ENCODE peak calls at places on chromosomes 16 and 17, in ten cellular contexts. One of them, this sample, is unnamed.

GRCh38 chr16:4380131-4381063 is 8.7 kb downstream of the VASN start:
- DNase-seq in activated naive CD4-positive, alpha-beta T cell: no peak
- DNase-seq in lung: no peak
- DNase-seq in NK-92 treated with Interleukin-12 subunit alpha and Interleukin-12 subunit beta, amount 100 ng/mL, for 24 hours: no peak
- DNase-seq in NCI-H446 treated with DMSO at 0.1 percent for 48 hours: no peak
- DNase-seq in HTR-8/SVneo: no peak
- DNase-seq in NCI-H2171: no peak
- DNase-seq in heart left ventricle: no peak
- DNase-seq in GM04503: no peak
- DNase-seq in stimulated activated CD4-positive, alpha-beta T cell treated with anti-CD3 and anti-CD28 coated beads, TNF-alpha, amount 100 ng/mL, for 4 hours: no peak
- DNase-seq in this sample: no peak

GRCh38 chr16:29877266-29877961 is 14.4 kb upstream of the CDIPT start:
- DNase-seq in NCI-H2171: no peak
- DNase-seq in HTR-8/SVneo: no peak
- DNase-seq in heart left ventricle: no peak
- DNase-seq in stimulated activated CD4-positive, alpha-beta T cell treated with anti-CD3 and anti-CD28 coated beads, TNF-alpha, amount 100 ng/mL, for 4 hours: no peak
- DNase-seq in NK-92 treated with Interleukin-12 subunit alpha and Interleukin-12 subunit beta, amount 100 ng/mL, for 24 hours: no peak
- DNase-seq in lung: peak
- DNase-seq in GM04503: no peak
- DNase-seq in activated naive CD4-positive, alpha-beta T cell: no peak
- DNase-seq in NCI-H446 treated with DMSO at 0.1 percent for 48 hours: no peak
- DNase-seq in this sample: peak

GRCh38 chr17:27438631-27439030 is 17.6 kb upstream of the KSR1 start:
- DNase-seq in heart left ventricle: no peak
- DNase-seq in lung: no peak
- DNase-seq in NCI-H2171: no peak
- DNase-seq in NK-92 treated with Interleukin-12 subunit alpha and Interleukin-12 subunit beta, amount 100 ng/mL, for 24 hours: no peak
- DNase-seq in NCI-H446 treated with DMSO at 0.1 percent for 48 hours: no peak
- DNase-seq in GM04503: no peak
- DNase-seq in HTR-8/SVneo: no peak
- DNase-seq in activated naive CD4-positive, alpha-beta T cell: no peak
- DNase-seq in stimulated activated CD4-positive, alpha-beta T cell treated with anti-CD3 and anti-CD28 coated beads, TNF-alpha, amount 100 ng/mL, for 4 hours: no peak
- DNase-seq in this sample: no peak

GRCh38 chr17:7263801-7264078 is 1.5 kb upstream of the CLDN7 start:
- DNase-seq in GM04503: no peak
- DNase-seq in heart left ventricle: no peak
- DNase-seq in activated naive CD4-positive, alpha-beta T cell: no peak
- DNase-seq in NCI-H446 treated with DMSO at 0.1 percent for 48 hours: no peak
- DNase-seq in NK-92 treated with Interleukin-12 subunit alpha and Interleukin-12 subunit beta, amount 100 ng/mL, for 24 hours: no peak
- DNase-seq in HTR-8/SVneo: no peak
- DNase-seq in lung: no peak
- DNase-seq in NCI-H2171: no peak
- DNase-seq in stimulated activated CD4-positive, alpha-beta T cell treated with anti-CD3 and anti-CD28 coated beads, TNF-alpha, amount 100 ng/mL, for 4 hours: no peak
- DNase-seq in this sample: no peak

GRCh38 chr16:82655315-82655714 is 28.5 kb downstream of the CDH13 start:
- DNase-seq in GM04503: peak
- DNase-seq in activated naive CD4-positive, alpha-beta T cell: peak
- DNase-seq in NCI-H446 treated with DMSO at 0.1 percent for 48 hours: no peak
- DNase-seq in heart left ventricle: peak
- DNase-seq in NK-92 treated with Interleukin-12 subunit alpha and Interleukin-12 subunit beta, amount 100 ng/mL, for 24 hours: peak
- DNase-seq in stimulated activated CD4-positive, alpha-beta T cell treated with anti-CD3 and anti-CD28 coated beads, TNF-alpha, amount 100 ng/mL, for 4 hours: no peak
- DNase-seq in lung: no peak
- DNase-seq in NCI-H2171: no peak
- DNase-seq in HTR-8/SVneo: peak
- DNase-seq in this sample: no peak

GRCh38 chr16:27985981-27986380 is 77.5 kb downstream of the GSG1L start:
- DNase-seq in NK-92 treated with Interleukin-12 subunit alpha and Interleukin-12 subunit beta, amount 100 ng/mL, for 24 hours: no peak
- DNase-seq in activated naive CD4-positive, alpha-beta T cell: no peak
- DNase-seq in NCI-H2171: no peak
- DNase-seq in GM04503: no peak
- DNase-seq in lung: no peak
- DNase-seq in heart left ventricle: no peak
- DNase-seq in NCI-H446 treated with DMSO at 0.1 percent for 48 hours: no peak
- DNase-seq in stimulated activated CD4-positive, alpha-beta T cell treated with anti-CD3 and anti-CD28 coated beads, TNF-alpha, amount 100 ng/mL, for 4 hours: no peak
- DNase-seq in HTR-8/SVneo: no peak
- DNase-seq in this sample: no peak

GRCh38 chr16:58222532-58223316 is 24.8 kb upstream of the CSNK2A2 start:
- DNase-seq in HTR-8/SVneo: peak
- DNase-seq in lung: no peak
- DNase-seq in stimulated activated CD4-positive, alpha-beta T cell treated with anti-CD3 and anti-CD28 coated beads, TNF-alpha, amount 100 ng/mL, for 4 hours: no peak
- DNase-seq in activated naive CD4-positive, alpha-beta T cell: no peak
- DNase-seq in GM04503: no peak
- DNase-seq in heart left ventricle: peak
- DNase-seq in NCI-H2171: no peak
- DNase-seq in NK-92 treated with Interleukin-12 subunit alpha and Interleukin-12 subunit beta, amount 100 ng/mL, for 24 hours: no peak
- DNase-seq in NCI-H446 treated with DMSO at 0.1 percent for 48 hours: no peak
- DNase-seq in this sample: no peak

GRCh38 chr16:14497245-14498082 is 132.6 kb downstream of the PARN start:
- DNase-seq in NK-92 treated with Interleukin-12 subunit alpha and Interleukin-12 subunit beta, amount 100 ng/mL, for 24 hours: no peak
- DNase-seq in activated naive CD4-positive, alpha-beta T cell: no peak
- DNase-seq in lung: no peak
- DNase-seq in HTR-8/SVneo: no peak
- DNase-seq in GM04503: no peak
- DNase-seq in NCI-H2171: no peak
- DNase-seq in stimulated activated CD4-positive, alpha-beta T cell treated with anti-CD3 and anti-CD28 coated beads, TNF-alpha, amount 100 ng/mL, for 4 hours: no peak
- DNase-seq in NCI-H446 treated with DMSO at 0.1 percent for 48 hours: no peak
- DNase-seq in heart left ventricle: no peak
- DNase-seq in this sample: no peak

GRCh38 chr16:78127130-78127529 is 27.7 kb downstream of the WWOX start:
- DNase-seq in activated naive CD4-positive, alpha-beta T cell: no peak
- DNase-seq in HTR-8/SVneo: no peak
- DNase-seq in NK-92 treated with Interleukin-12 subunit alpha and Interleukin-12 subunit beta, amount 100 ng/mL, for 24 hours: no peak
- DNase-seq in NCI-H2171: no peak
- DNase-seq in stimulated activated CD4-positive, alpha-beta T cell treated with anti-CD3 and anti-CD28 coated beads, TNF-alpha, amount 100 ng/mL, for 4 hours: no peak
- DNase-seq in GM04503: peak
- DNase-seq in NCI-H446 treated with DMSO at 0.1 percent for 48 hours: no peak
- DNase-seq in lung: no peak
- DNase-seq in heart left ventricle: no peak
- DNase-seq in this sample: no peak

GRCh38 chr17:17537311-17538099 is 41.3 kb upstream of the RASD1 start:
- DNase-seq in GM04503: no peak
- DNase-seq in stimulated activated CD4-positive, alpha-beta T cell treated with anti-CD3 and anti-CD28 coated beads, TNF-alpha, amount 100 ng/mL, for 4 hours: no peak
- DNase-seq in heart left ventricle: no peak
- DNase-seq in NCI-H446 treated with DMSO at 0.1 percent for 48 hours: no peak
- DNase-seq in HTR-8/SVneo: no peak
- DNase-seq in activated naive CD4-positive, alpha-beta T cell: no peak
- DNase-seq in lung: no peak
- DNase-seq in NK-92 treated with Interleukin-12 subunit alpha and Interleukin-12 subunit beta, amount 100 ng/mL, for 24 hours: no peak
- DNase-seq in NCI-H2171: no peak
- DNase-seq in this sample: peak

GRCh38 chr16:86330906-86331305 is 179.4 kb upstream of the FOXF1 start:
- DNase-seq in NK-92 treated with Interleukin-12 subunit alpha and Interleukin-12 subunit beta, amount 100 ng/mL, for 24 hours: no peak
- DNase-seq in NCI-H446 treated with DMSO at 0.1 percent for 48 hours: no peak
- DNase-seq in activated naive CD4-positive, alpha-beta T cell: no peak
- DNase-seq in GM04503: no peak
- DNase-seq in lung: no peak
- DNase-seq in heart left ventricle: no peak
- DNase-seq in stimulated activated CD4-positive, alpha-beta T cell treated with anti-CD3 and anti-CD28 coated beads, TNF-alpha, amount 100 ng/mL, for 4 hours: no peak
- DNase-seq in NCI-H2171: no peak
- DNase-seq in HTR-8/SVneo: no peak
- DNase-seq in this sample: no peak

GRCh38 chr16:23826528-23827244 is 9.1 kb upstream of the PRKCB start:
- DNase-seq in NK-92 treated with Interleukin-12 subunit alpha and Interleukin-12 subunit beta, amount 100 ng/mL, for 24 hours: peak
- DNase-seq in activated naive CD4-positive, alpha-beta T cell: no peak
- DNase-seq in NCI-H446 treated with DMSO at 0.1 percent for 48 hours: no peak
- DNase-seq in lung: no peak
- DNase-seq in stimulated activated CD4-positive, alpha-beta T cell treated with anti-CD3 and anti-CD28 coated beads, TNF-alpha, amount 100 ng/mL, for 4 hours: no peak
- DNase-seq in GM04503: no peak
- DNase-seq in heart left ventricle: no peak
- DNase-seq in HTR-8/SVneo: no peak
- DNase-seq in NCI-H2171: no peak
- DNase-seq in this sample: no peak

GRCh38 chr16:47574091-47575054 is 113.2 kb downstream of the PHKB start:
- DNase-seq in NCI-H2171: peak
- DNase-seq in NK-92 treated with Interleukin-12 subunit alpha and Interleukin-12 subunit beta, amount 100 ng/mL, for 24 hours: peak
- DNase-seq in stimulated activated CD4-positive, alpha-beta T cell treated with anti-CD3 and anti-CD28 coated beads, TNF-alpha, amount 100 ng/mL, for 4 hours: no peak
- DNase-seq in heart left ventricle: no peak
- DNase-seq in lung: no peak
- DNase-seq in HTR-8/SVneo: no peak
- DNase-seq in NCI-H446 treated with DMSO at 0.1 percent for 48 hours: no peak
- DNase-seq in GM04503: no peak
- DNase-seq in activated naive CD4-positive, alpha-beta T cell: no peak
- DNase-seq in this sample: no peak

GRCh38 chr16:20735504-20735903 is 6.1 kb downstream of the THUMPD1 start:
- DNase-seq in HTR-8/SVneo: no peak
- DNase-seq in heart left ventricle: no peak
- DNase-seq in NCI-H446 treated with DMSO at 0.1 percent for 48 hours: no peak
- DNase-seq in stimulated activated CD4-positive, alpha-beta T cell treated with anti-CD3 and anti-CD28 coated beads, TNF-alpha, amount 100 ng/mL, for 4 hours: no peak
- DNase-seq in NCI-H2171: no peak
- DNase-seq in lung: no peak
- DNase-seq in NK-92 treated with Interleukin-12 subunit alpha and Interleukin-12 subunit beta, amount 100 ng/mL, for 24 hours: no peak
- DNase-seq in GM04503: no peak
- DNase-seq in activated naive CD4-positive, alpha-beta T cell: no peak
- DNase-seq in this sample: no peak

GRCh38 chr16:89217388-89218191 is at the start of gene ZNF778:
- DNase-seq in GM04503: peak
- DNase-seq in NK-92 treated with Interleukin-12 subunit alpha and Interleukin-12 subunit beta, amount 100 ng/mL, for 24 hours: peak
- DNase-seq in NCI-H446 treated with DMSO at 0.1 percent for 48 hours: peak
- DNase-seq in HTR-8/SVneo: peak
- DNase-seq in stimulated activated CD4-positive, alpha-beta T cell treated with anti-CD3 and anti-CD28 coated beads, TNF-alpha, amount 100 ng/mL, for 4 hours: peak
- DNase-seq in NCI-H2171: peak
- DNase-seq in heart left ventricle: peak
- DNase-seq in lung: peak
- DNase-seq in activated naive CD4-positive, alpha-beta T cell: peak
- DNase-seq in this sample: peak

GRCh38 chr16:84821728-84822676 is 2.2 kb downstream of the CRISPLD2 start:
- DNase-seq in GM04503: no peak
- DNase-seq in stimulated activated CD4-positive, alpha-beta T cell treated with anti-CD3 and anti-CD28 coated beads, TNF-alpha, amount 100 ng/mL, for 4 hours: no peak
- DNase-seq in NCI-H446 treated with DMSO at 0.1 percent for 48 hours: no peak
- DNase-seq in activated naive CD4-positive, alpha-beta T cell: no peak
- DNase-seq in HTR-8/SVneo: no peak
- DNase-seq in heart left ventricle: peak
- DNase-seq in NCI-H2171: no peak
- DNase-seq in lung: no peak
- DNase-seq in NK-92 treated with Interleukin-12 subunit alpha and Interleukin-12 subunit beta, amount 100 ng/mL, for 24 hours: no peak
- DNase-seq in this sample: no peak

GRCh38 chr16:71360378-71360777 is 1.9 kb downstream of the CALB2 start:
- DNase-seq in NCI-H446 treated with DMSO at 0.1 percent for 48 hours: no peak
- DNase-seq in GM04503: peak
- DNase-seq in activated naive CD4-positive, alpha-beta T cell: no peak
- DNase-seq in heart left ventricle: no peak
- DNase-seq in NK-92 treated with Interleukin-12 subunit alpha and Interleukin-12 subunit beta, amount 100 ng/mL, for 24 hours: no peak
- DNase-seq in HTR-8/SVneo: peak
- DNase-seq in NCI-H2171: no peak
- DNase-seq in stimulated activated CD4-positive, alpha-beta T cell treated with anti-CD3 and anti-CD28 coated beads, TNF-alpha, amount 100 ng/mL, for 4 hours: no peak
- DNase-seq in lung: no peak
- DNase-seq in this sample: no peak

GRCh38 chr16:2483160-2483559 is 8.2 kb downstream of the TBC1D24 start:
- DNase-seq in stimulated activated CD4-positive, alpha-beta T cell treated with anti-CD3 and anti-CD28 coated beads, TNF-alpha, amount 100 ng/mL, for 4 hours: no peak
- DNase-seq in GM04503: no peak
- DNase-seq in NCI-H2171: peak
- DNase-seq in heart left ventricle: peak
- DNase-seq in lung: no peak
- DNase-seq in HTR-8/SVneo: no peak
- DNase-seq in activated naive CD4-positive, alpha-beta T cell: no peak
- DNase-seq in NCI-H446 treated with DMSO at 0.1 percent for 48 hours: peak
- DNase-seq in NK-92 treated with Interleukin-12 subunit alpha and Interleukin-12 subunit beta, amount 100 ng/mL, for 24 hours: no peak
- DNase-seq in this sample: no peak

GRCh38 chr17:44741316-44741715 is 17.5 kb upstream of the ADAM11 start:
- DNase-seq in GM04503: no peak
- DNase-seq in heart left ventricle: no peak
- DNase-seq in activated naive CD4-positive, alpha-beta T cell: no peak
- DNase-seq in NK-92 treated with Interleukin-12 subunit alpha and Interleukin-12 subunit beta, amount 100 ng/mL, for 24 hours: no peak
- DNase-seq in lung: no peak
- DNase-seq in HTR-8/SVneo: no peak
- DNase-seq in NCI-H2171: no peak
- DNase-seq in stimulated activated CD4-positive, alpha-beta T cell treated with anti-CD3 and anti-CD28 coated beads, TNF-alpha, amount 100 ng/mL, for 4 hours: no peak
- DNase-seq in NCI-H446 treated with DMSO at 0.1 percent for 48 hours: no peak
- DNase-seq in this sample: no peak

GRCh38 chr17:75096082-75096625 is 8.4 kb downstream of the SLC16A5 start:
- DNase-seq in NK-92 treated with Interleukin-12 subunit alpha and Interleukin-12 subunit beta, amount 100 ng/mL, for 24 hours: no peak
- DNase-seq in activated naive CD4-positive, alpha-beta T cell: no peak
- DNase-seq in heart left ventricle: peak
- DNase-seq in stimulated activated CD4-positive, alpha-beta T cell treated with anti-CD3 and anti-CD28 coated beads, TNF-alpha, amount 100 ng/mL, for 4 hours: no peak
- DNase-seq in HTR-8/SVneo: peak
- DNase-seq in NCI-H446 treated with DMSO at 0.1 percent for 48 hours: no peak
- DNase-seq in lung: peak
- DNase-seq in GM04503: no peak
- DNase-seq in NCI-H2171: no peak
- DNase-seq in this sample: no peak

GRCh38 chr16:31032736-31033708 is at the start of gene STX4:
- DNase-seq in GM04503: peak
- DNase-seq in HTR-8/SVneo: peak
- DNase-seq in stimulated activated CD4-positive, alpha-beta T cell treated with anti-CD3 and anti-CD28 coated beads, TNF-alpha, amount 100 ng/mL, for 4 hours: peak
- DNase-seq in NCI-H2171: peak
- DNase-seq in heart left ventricle: peak
- DNase-seq in activated naive CD4-positive, alpha-beta T cell: peak
- DNase-seq in NK-92 treated with Interleukin-12 subunit alpha and Interleukin-12 subunit beta, amount 100 ng/mL, for 24 hours: peak
- DNase-seq in NCI-H446 treated with DMSO at 0.1 percent for 48 hours: peak
- DNase-seq in lung: peak
- DNase-seq in this sample: peak

GRCh38 chr17:41657936-41658335 is 30.7 kb upstream of the EIF1 start:
- DNase-seq in NCI-H2171: no peak
- DNase-seq in lung: no peak
- DNase-seq in NCI-H446 treated with DMSO at 0.1 percent for 48 hours: no peak
- DNase-seq in heart left ventricle: peak
- DNase-seq in HTR-8/SVneo: no peak
- DNase-seq in stimulated activated CD4-positive, alpha-beta T cell treated with anti-CD3 and anti-CD28 coated beads, TNF-alpha, amount 100 ng/mL, for 4 hours: no peak
- DNase-seq in NK-92 treated with Interleukin-12 subunit alpha and Interleukin-12 subunit beta, amount 100 ng/mL, for 24 hours: no peak
- DNase-seq in activated naive CD4-positive, alpha-beta T cell: no peak
- DNase-seq in GM04503: no peak
- DNase-seq in this sample: no peak

GRCh38 chr17:57603978-57604377 is 141.1 kb downstream of the CCDC182 start:
- DNase-seq in stimulated activated CD4-positive, alpha-beta T cell treated with anti-CD3 and anti-CD28 coated beads, TNF-alpha, amount 100 ng/mL, for 4 hours: peak
- DNase-seq in GM04503: no peak
- DNase-seq in NCI-H446 treated with DMSO at 0.1 percent for 48 hours: no peak
- DNase-seq in lung: peak
- DNase-seq in NK-92 treated with Interleukin-12 subunit alpha and Interleukin-12 subunit beta, amount 100 ng/mL, for 24 hours: no peak
- DNase-seq in activated naive CD4-positive, alpha-beta T cell: peak
- DNase-seq in NCI-H2171: peak
- DNase-seq in heart left ventricle: no peak
- DNase-seq in HTR-8/SVneo: no peak
- DNase-seq in this sample: no peak

GRCh38 chr17:69425978-69426377 is 11.5 kb downstream of the MAP2K6 start:
- DNase-seq in heart left ventricle: no peak
- DNase-seq in lung: no peak
- DNase-seq in NCI-H446 treated with DMSO at 0.1 percent for 48 hours: no peak
- DNase-seq in stimulated activated CD4-positive, alpha-beta T cell treated with anti-CD3 and anti-CD28 coated beads, TNF-alpha, amount 100 ng/mL, for 4 hours: no peak
- DNase-seq in GM04503: no peak
- DNase-seq in NCI-H2171: no peak
- DNase-seq in NK-92 treated with Interleukin-12 subunit alpha and Interleukin-12 subunit beta, amount 100 ng/mL, for 24 hours: no peak
- DNase-seq in HTR-8/SVneo: no peak
- DNase-seq in activated naive CD4-positive, alpha-beta T cell: no peak
- DNase-seq in this sample: no peak

GRCh38 chr16:87044031-87044380 is 273.2 kb downstream of the C16orf95 start:
- DNase-seq in HTR-8/SVneo: no peak
- DNase-seq in GM04503: no peak
- DNase-seq in NCI-H446 treated with DMSO at 0.1 percent for 48 hours: no peak
- DNase-seq in activated naive CD4-positive, alpha-beta T cell: no peak
- DNase-seq in stimulated activated CD4-positive, alpha-beta T cell treated with anti-CD3 and anti-CD28 coated beads, TNF-alpha, amount 100 ng/mL, for 4 hours: no peak
- DNase-seq in NCI-H2171: no peak
- DNase-seq in heart left ventricle: no peak
- DNase-seq in lung: no peak
- DNase-seq in NK-92 treated with Interleukin-12 subunit alpha and Interleukin-12 subunit beta, amount 100 ng/mL, for 24 hours: no peak
- DNase-seq in this sample: no peak

GRCh38 chr16:13111747-13112146 is 210.3 kb downstream of the SHISA9 start:
- DNase-seq in stimulated activated CD4-positive, alpha-beta T cell treated with anti-CD3 and anti-CD28 coated beads, TNF-alpha, amount 100 ng/mL, for 4 hours: no peak
- DNase-seq in NCI-H446 treated with DMSO at 0.1 percent for 48 hours: no peak
- DNase-seq in activated naive CD4-positive, alpha-beta T cell: no peak
- DNase-seq in GM04503: no peak
- DNase-seq in lung: no peak
- DNase-seq in NCI-H2171: no peak
- DNase-seq in NK-92 treated with Interleukin-12 subunit alpha and Interleukin-12 subunit beta, amount 100 ng/mL, for 24 hours: no peak
- DNase-seq in heart left ventricle: no peak
- DNase-seq in HTR-8/SVneo: no peak
- DNase-seq in this sample: no peak

GRCh38 chr17:81285179-81285878 is 9.8 kb downstream of the SLC38A10 start:
- DNase-seq in lung: peak
- DNase-seq in stimulated activated CD4-positive, alpha-beta T cell treated with anti-CD3 and anti-CD28 coated beads, TNF-alpha, amount 100 ng/mL, for 4 hours: peak
- DNase-seq in HTR-8/SVneo: no peak
- DNase-seq in heart left ventricle: peak
- DNase-seq in NK-92 treated with Interleukin-12 subunit alpha and Interleukin-12 subunit beta, amount 100 ng/mL, for 24 hours: no peak
- DNase-seq in activated naive CD4-positive, alpha-beta T cell: peak
- DNase-seq in NCI-H446 treated with DMSO at 0.1 percent for 48 hours: no peak
- DNase-seq in GM04503: no peak
- DNase-seq in NCI-H2171: no peak
- DNase-seq in this sample: no peak

GRCh38 chr16:80016689-80017088 is 416.2 kb upstream of the MAF start:
- DNase-seq in NK-92 treated with Interleukin-12 subunit alpha and Interleukin-12 subunit beta, amount 100 ng/mL, for 24 hours: no peak
- DNase-seq in NCI-H446 treated with DMSO at 0.1 percent for 48 hours: no peak
- DNase-seq in GM04503: no peak
- DNase-seq in lung: no peak
- DNase-seq in NCI-H2171: no peak
- DNase-seq in stimulated activated CD4-positive, alpha-beta T cell treated with anti-CD3 and anti-CD28 coated beads, TNF-alpha, amount 100 ng/mL, for 4 hours: no peak
- DNase-seq in HTR-8/SVneo: no peak
- DNase-seq in heart left ventricle: no peak
- DNase-seq in activated naive CD4-positive, alpha-beta T cell: no peak
- DNase-seq in this sample: no peak